ENCODE peak calls at places on chromosomes 16 and 17, in seven cellular contexts. L is neuronal stem cell, N is mesenchymal stem cell, G is H9, C is H1, Y is IMR-90, J is trophoblast cell. A is an unnamed sample.

GRCh38 chr16:72850863-72851262 is 197.1 kb downstream of the ZFHX3 start:
- DNase-seq in N (peak), G (no peak), C (no peak), Y (peak), L (no peak), J (no peak), A (no peak)

GRCh38 chr17:34173221-34173620 is 81.9 kb upstream of the CCL2 start:
- DNase-seq in G (no peak), J (no peak), L (no peak), C (no peak), N (no peak), Y (peak), A (no peak)

GRCh38 chr17:17738901-17739300 is 57.6 kb downstream of the RAI1 start:
- DNase-seq in G (no peak), C (no peak), L (no peak), J (no peak), Y (no peak), N (peak), A (no peak)

GRCh38 chr17:73551756-73552155 is 92.5 kb downstream of the SDK2 start:
- DNase-seq in Y (no peak), G (peak), N (no peak), C (no peak), L (no peak), J (no peak), A (peak)

GRCh38 chr17:77581480-77581879 is 377.0 kb upstream of the TNRC6C start:
- DNase-seq in G (no peak), C (no peak), J (no peak), L (no peak), Y (peak), N (peak), A (no peak)

GRCh38 chr17:44004077-44004760 is at the start of gene NAGS:
- DNase-seq in C (no peak), Y (no peak), G (peak), N (no peak), L (no peak), J (no peak), A (peak)

GRCh38 chr17:7881655-7882054 is 6.9 kb upstream of the CHD3 start:
- DNase-seq in N (no peak), J (no peak), C (no peak), G (peak), L (no peak), Y (no peak), A (no peak)

GRCh38 chr16:49280022-49280741 is 1.5 kb downstream of the CBLN1 start:
- DNase-seq in Y (no peak), N (no peak), L (no peak), C (no peak), G (peak), J (no peak), A (peak)

GRCh38 chr16:48011888-48012658 is 143.7 kb downstream of the ABCC12 start:
- DNase-seq in G (peak), L (no peak), Y (no peak), C (no peak), J (no peak), N (no peak), A (no peak)

GRCh38 chr16:1493746-1494094 is 560 bp downstream of the TELO2 start:
- DNase-seq in N (peak), J (peak), Y (no peak), C (no peak), G (no peak), L (no peak), A (peak)

GRCh38 chr16:84543931-84544776 is 39.7 kb upstream of the MEAK7 start:
- DNase-seq in N (no peak), J (no peak), C (no peak), G (no peak), Y (peak), L (no peak), A (no peak)

GRCh38 chr17:70251704-70252103 is 82.4 kb downstream of the KCNJ2 start:
- DNase-seq in G (no peak), J (peak), L (no peak), Y (no peak), C (no peak), N (no peak), A (no peak)

GRCh38 chr16:19179890-19180490 is 11.9 kb downstream of the SYT17 start:
- DNase-seq in N (peak), J (peak), L (peak), C (no peak), G (peak), Y (peak), A (peak)

GRCh38 chr17:16352303-16352837 is 899 bp downstream of the CENPV start:
- DNase-seq in C (no peak), Y (peak), L (peak), G (peak), J (no peak), N (peak), A (peak)

GRCh38 chr17:17071531-17072360 is 29.5 kb downstream of the MPRIP start:
- DNase-seq in Y (no peak), N (no peak), G (no peak), C (no peak), J (no peak), L (no peak), A (no peak)

GRCh38 chr16:64499211-64499610 is 622.7 kb downstream of the CDH11 start:
- DNase-seq in L (no peak), G (no peak), C (no peak), Y (no peak), J (no peak), N (no peak), A (peak)
- H2BK120ac ChIP-seq in L (no peak), G (no peak), C (no peak), Y (no peak), J (no peak), N (no peak), A (no peak)

DNA sequence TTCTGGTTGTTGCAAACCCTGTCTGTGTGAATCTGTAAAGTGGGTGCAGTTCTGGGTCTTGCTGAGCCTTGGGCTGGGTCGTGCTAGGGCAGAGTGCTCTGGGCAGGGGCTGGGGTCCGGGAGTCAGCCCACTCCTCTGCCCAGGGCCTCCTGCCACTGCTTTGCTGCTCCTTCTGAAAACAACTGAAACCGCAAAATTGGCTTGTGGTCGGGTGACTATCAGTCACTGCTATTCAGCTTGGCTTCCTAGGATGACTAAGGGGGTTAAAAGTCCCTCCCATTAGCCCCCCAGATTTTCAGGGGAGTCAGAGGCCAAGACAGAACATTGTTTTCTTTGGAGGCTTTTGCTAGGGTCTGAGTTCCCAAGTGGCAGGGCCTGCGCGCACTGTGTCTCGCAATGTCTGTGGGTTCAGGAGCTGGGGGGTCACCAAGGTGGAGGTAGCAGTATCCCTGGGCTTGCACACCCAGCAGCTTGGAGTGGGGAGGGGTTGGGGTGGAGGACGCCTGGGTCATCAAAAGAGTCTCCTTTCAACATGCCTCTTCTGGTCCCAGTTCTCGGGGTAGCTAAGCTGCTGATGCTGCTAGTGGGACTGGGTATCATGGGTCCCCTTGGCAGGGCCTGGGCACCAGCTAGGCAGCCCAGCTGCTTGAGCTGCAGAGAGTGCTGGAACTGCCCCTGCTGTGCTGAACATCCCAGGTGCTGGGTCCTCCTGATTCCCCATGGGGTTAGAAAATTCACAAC is 13.5 kb upstream of the TBX21 start:
- DNase-seq in N (peak), C (no peak), L (no peak), Y (peak), G (no peak), J (no peak), A (no peak)
- H2BK120ac ChIP-seq in N (no peak), C (no peak), L (no peak), Y (peak), G (no peak), J (no peak), A (no peak)

GRCh38 chr17:40579471-40579870 is 14.2 kb upstream of the CCR7 start:
- DNase-seq in N (no peak), J (no peak), C (no peak), G (no peak), Y (no peak), L (no peak), A (no peak)
- H2BK120ac ChIP-seq in N (no peak), J (no peak), C (no peak), G (no peak), Y (no peak), L (no peak), A (no peak)

GRCh38 chr16:28604186-28604565 is 5.7 kb downstream of the SULT1A1 start:
- DNase-seq in N (no peak), Y (no peak), C (no peak), L (no peak), G (no peak), J (no peak), A (no peak)
- H2BK120ac ChIP-seq in N (no peak), Y (no peak), C (no peak), L (no peak), G (no peak), J (no peak), A (no peak)

GRCh38 chr17:47804461-47804860 is 17.1 kb downstream of the OSBPL7 start:
- DNase-seq in C (no peak), Y (no peak), N (no peak), G (no peak), J (no peak), L (no peak), A (no peak)
- H2BK120ac ChIP-seq in C (no peak), Y (no peak), N (no peak), G (no peak), J (no peak), L (no peak), A (no peak)

GRCh38 chr16:89452925-89453324 is 37.4 kb downstream of the ANKRD11 start:
- DNase-seq in C (no peak), Y (no peak), G (no peak), L (no peak), N (no peak), J (no peak), A (no peak)
- H2BK120ac ChIP-seq in C (no peak), Y (no peak), G (no peak), L (no peak), N (no peak), J (no peak), A (no peak)

A was measured in mesendoderm.